ENCODE peak calls at places on chromosomes 4 and X, in nine cellular contexts. One of them, this sample, is unnamed.

GRCh38 chr4:73391774-73392173 is 12.3 kb upstream of the ALB start:
- DNase-seq in GM13977: no peak
- DNase-seq in activated gamma-delta T cell treated with Interleukin-2 at 50 U/mL for 16 hours: no peak
- DNase-seq in D341Med: no peak
- DNase-seq in H9: no peak
- DNase-seq in GM23248: no peak
- DNase-seq in testis: no peak
- DNase-seq in NCI-H2029 treated with DMSO at 0.1 percent for 48 hours: no peak
- DNase-seq in effector memory CD8-positive, alpha-beta T cell: no peak
- DNase-seq in this sample: no peak

GRCh38 chrX:155632424-155633100 is 19.8 kb upstream of the TMLHE start:
- DNase-seq in GM13977: no peak
- DNase-seq in activated gamma-delta T cell treated with Interleukin-2 at 50 U/mL for 16 hours: no peak
- DNase-seq in D341Med: no peak
- DNase-seq in H9: no peak
- DNase-seq in GM23248: peak
- DNase-seq in testis: no peak
- DNase-seq in NCI-H2029 treated with DMSO at 0.1 percent for 48 hours: peak
- DNase-seq in effector memory CD8-positive, alpha-beta T cell: no peak
- DNase-seq in this sample: no peak

GRCh38 chrX:101078716-101079115 is at the start of gene TMEM35A:
- DNase-seq in GM13977: no peak
- DNase-seq in activated gamma-delta T cell treated with Interleukin-2 at 50 U/mL for 16 hours: no peak
- DNase-seq in D341Med: no peak
- DNase-seq in H9: peak
- DNase-seq in GM23248: peak
- DNase-seq in testis: no peak
- DNase-seq in NCI-H2029 treated with DMSO at 0.1 percent for 48 hours: no peak
- DNase-seq in effector memory CD8-positive, alpha-beta T cell: no peak
- DNase-seq in this sample: peak

GRCh38 chr4:15848191-15848842 is 70.2 kb downstream of the CD38 start:
- DNase-seq in GM13977: no peak
- DNase-seq in activated gamma-delta T cell treated with Interleukin-2 at 50 U/mL for 16 hours: no peak
- DNase-seq in D341Med: no peak
- DNase-seq in H9: no peak
- DNase-seq in GM23248: no peak
- DNase-seq in testis: no peak
- DNase-seq in NCI-H2029 treated with DMSO at 0.1 percent for 48 hours: no peak
- DNase-seq in effector memory CD8-positive, alpha-beta T cell: no peak
- DNase-seq in this sample: no peak

GRCh38 chr4:8911311-8912088 is 39.9 kb upstream of the HMX1 start:
- DNase-seq in GM13977: peak
- DNase-seq in activated gamma-delta T cell treated with Interleukin-2 at 50 U/mL for 16 hours: no peak
- DNase-seq in D341Med: peak
- DNase-seq in H9: peak
- DNase-seq in GM23248: peak
- DNase-seq in testis: peak
- DNase-seq in NCI-H2029 treated with DMSO at 0.1 percent for 48 hours: no peak
- DNase-seq in effector memory CD8-positive, alpha-beta T cell: no peak
- DNase-seq in this sample: no peak

GRCh38 chr4:37447886-37448285 is 203.3 kb downstream of the NWD2 start:
- DNase-seq in GM13977: no peak
- DNase-seq in activated gamma-delta T cell treated with Interleukin-2 at 50 U/mL for 16 hours: no peak
- DNase-seq in D341Med: no peak
- DNase-seq in H9: no peak
- DNase-seq in GM23248: peak
- DNase-seq in testis: no peak
- DNase-seq in NCI-H2029 treated with DMSO at 0.1 percent for 48 hours: no peak
- DNase-seq in effector memory CD8-positive, alpha-beta T cell: no peak
- DNase-seq in this sample: no peak

GRCh38 chrX:15269120-15269519 is 763 bp downstream of the ASB9 start:
- DNase-seq in GM13977: no peak
- DNase-seq in activated gamma-delta T cell treated with Interleukin-2 at 50 U/mL for 16 hours: no peak
- DNase-seq in D341Med: no peak
- DNase-seq in H9: no peak
- DNase-seq in GM23248: no peak
- DNase-seq in testis: no peak
- DNase-seq in NCI-H2029 treated with DMSO at 0.1 percent for 48 hours: no peak
- DNase-seq in effector memory CD8-positive, alpha-beta T cell: no peak
- DNase-seq in this sample: no peak

GRCh38 chr4:44448548-44449443 is at the start of gene KCTD8:
- DNase-seq in GM13977: peak
- DNase-seq in activated gamma-delta T cell treated with Interleukin-2 at 50 U/mL for 16 hours: no peak
- DNase-seq in D341Med: peak
- DNase-seq in H9: peak
- DNase-seq in GM23248: peak
- DNase-seq in testis: peak
- DNase-seq in NCI-H2029 treated with DMSO at 0.1 percent for 48 hours: no peak
- DNase-seq in effector memory CD8-positive, alpha-beta T cell: no peak
- DNase-seq in this sample: peak

GRCh38 chrX:124209792-124210576 is 122.5 kb upstream of the TEX13D start:
- DNase-seq in GM13977: no peak
- DNase-seq in activated gamma-delta T cell treated with Interleukin-2 at 50 U/mL for 16 hours: no peak
- DNase-seq in D341Med: no peak
- DNase-seq in H9: no peak
- DNase-seq in GM23248: no peak
- DNase-seq in testis: no peak
- DNase-seq in NCI-H2029 treated with DMSO at 0.1 percent for 48 hours: no peak
- DNase-seq in effector memory CD8-positive, alpha-beta T cell: no peak
- DNase-seq in this sample: no peak

GRCh38 chr4:5366421-5366820 is 315.1 kb downstream of the STK32B start:
- DNase-seq in GM13977: no peak
- DNase-seq in activated gamma-delta T cell treated with Interleukin-2 at 50 U/mL for 16 hours: no peak
- DNase-seq in D341Med: no peak
- DNase-seq in H9: no peak
- DNase-seq in GM23248: peak
- DNase-seq in testis: no peak
- DNase-seq in NCI-H2029 treated with DMSO at 0.1 percent for 48 hours: no peak
- DNase-seq in effector memory CD8-positive, alpha-beta T cell: no peak
- DNase-seq in this sample: no peak

GRCh38 chr4:25457053-25457715 is 80.1 kb downstream of the ANAPC4 start:
- DNase-seq in GM13977: no peak
- DNase-seq in activated gamma-delta T cell treated with Interleukin-2 at 50 U/mL for 16 hours: no peak
- DNase-seq in D341Med: no peak
- DNase-seq in H9: no peak
- DNase-seq in GM23248: peak
- DNase-seq in testis: no peak
- DNase-seq in NCI-H2029 treated with DMSO at 0.1 percent for 48 hours: no peak
- DNase-seq in effector memory CD8-positive, alpha-beta T cell: no peak
- DNase-seq in this sample: no peak

GRCh38 chr4:6262847-6263487 is 6.7 kb upstream of the WFS1 start:
- DNase-seq in GM13977: no peak
- DNase-seq in activated gamma-delta T cell treated with Interleukin-2 at 50 U/mL for 16 hours: no peak
- DNase-seq in D341Med: no peak
- DNase-seq in H9: no peak
- DNase-seq in GM23248: no peak
- DNase-seq in testis: no peak
- DNase-seq in NCI-H2029 treated with DMSO at 0.1 percent for 48 hours: no peak
- DNase-seq in effector memory CD8-positive, alpha-beta T cell: no peak
- DNase-seq in this sample: no peak

GRCh38 chr4:185122681-185123345 is 20.3 kb upstream of the SLC25A4 start:
- DNase-seq in GM13977: peak
- DNase-seq in activated gamma-delta T cell treated with Interleukin-2 at 50 U/mL for 16 hours: no peak
- DNase-seq in D341Med: no peak
- DNase-seq in H9: no peak
- DNase-seq in GM23248: no peak
- DNase-seq in testis: no peak
- DNase-seq in NCI-H2029 treated with DMSO at 0.1 percent for 48 hours: peak
- DNase-seq in effector memory CD8-positive, alpha-beta T cell: no peak
- DNase-seq in this sample: no peak